ENCODE peak calls at places on chromosomes 2 and 18, in ten cellular contexts. One of them, this sample, is unnamed.
A peak's percentile ranks its signal among the peaks of the same experiment; 100 is the strongest.

GRCh38 chr18:3107740-3108151 is 94.8 kb upstream of the LPIN2 start:
- DNase-seq in cardiac fibroblast: no peak
- DNase-seq in GM10248: no peak
- DNase-seq in NCI-H2081: no peak
- DNase-seq in GM03348: no peak
- DNase-seq in nephron progenitor cell: no peak
- DNase-seq in tibial artery: no peak
- DNase-seq in HS-27A: no peak
- DNase-seq in substantia nigra: no peak
- DNase-seq in hypothalamus: no peak
- DNase-seq in this sample: no peak

GRCh38 chr2:96945011-96945410 is 41.4 kb downstream of the FAM178B start:
- DNase-seq in GM10248: no peak
- DNase-seq in substantia nigra: peak; percentile 39
- DNase-seq in nephron progenitor cell: no peak
- DNase-seq in GM03348: no peak
- DNase-seq in hypothalamus: no peak
- DNase-seq in NCI-H2081: peak; percentile 40
- DNase-seq in tibial artery: no peak
- DNase-seq in HS-27A: no peak
- DNase-seq in cardiac fibroblast: no peak
- DNase-seq in this sample: no peak

GRCh38 chr2:14773696-14774095 is 141.2 kb downstream of the LRATD1 start:
- DNase-seq in hypothalamus: no peak
- DNase-seq in GM03348: no peak
- DNase-seq in HS-27A: no peak
- DNase-seq in GM10248: no peak
- DNase-seq in nephron progenitor cell: no peak
- DNase-seq in cardiac fibroblast: no peak
- DNase-seq in NCI-H2081: no peak
- DNase-seq in tibial artery: no peak
- DNase-seq in substantia nigra: no peak
- DNase-seq in this sample: no peak

GRCh38 chr2:72953528-72953927 is 36.2 kb downstream of the EMX1 start:
- DNase-seq in GM10248: no peak
- DNase-seq in tibial artery: no peak
- DNase-seq in GM03348: no peak
- DNase-seq in hypothalamus: no peak
- DNase-seq in HS-27A: no peak
- DNase-seq in nephron progenitor cell: no peak
- DNase-seq in cardiac fibroblast: no peak
- DNase-seq in substantia nigra: no peak
- DNase-seq in NCI-H2081: no peak
- DNase-seq in this sample: no peak

GRCh38 chr2:147030966-147031760 is 813.7 kb upstream of the ACVR2A start:
- DNase-seq in NCI-H2081: no peak
- DNase-seq in tibial artery: no peak
- DNase-seq in cardiac fibroblast: peak; percentile 50
- DNase-seq in GM03348: no peak
- DNase-seq in hypothalamus: no peak
- DNase-seq in HS-27A: no peak
- DNase-seq in nephron progenitor cell: no peak
- DNase-seq in substantia nigra: no peak
- DNase-seq in GM10248: no peak
- DNase-seq in this sample: peak; percentile 10

GRCh38 chr2:12990523-12990922 is 273.8 kb downstream of the TRIB2 start:
- DNase-seq in nephron progenitor cell: no peak
- DNase-seq in GM03348: no peak
- DNase-seq in NCI-H2081: no peak
- DNase-seq in hypothalamus: no peak
- DNase-seq in GM10248: no peak
- DNase-seq in HS-27A: no peak
- DNase-seq in substantia nigra: no peak
- DNase-seq in tibial artery: no peak
- DNase-seq in cardiac fibroblast: peak; percentile 28
- DNase-seq in this sample: no peak

GRCh38 chr2:60303685-60304084 is 249.8 kb downstream of the BCL11A start:
- DNase-seq in nephron progenitor cell: no peak
- DNase-seq in cardiac fibroblast: no peak
- DNase-seq in substantia nigra: no peak
- DNase-seq in tibial artery: no peak
- DNase-seq in GM03348: no peak
- DNase-seq in NCI-H2081: no peak
- DNase-seq in HS-27A: no peak
- DNase-seq in GM10248: no peak
- DNase-seq in hypothalamus: no peak
- DNase-seq in this sample: no peak

GRCh38 chr2:241686322-241686648 is 330 bp downstream of the DTYMK start:
- DNase-seq in substantia nigra: no peak
- DNase-seq in GM10248: no peak
- DNase-seq in GM03348: no peak
- DNase-seq in NCI-H2081: no peak
- DNase-seq in hypothalamus: no peak
- DNase-seq in HS-27A: no peak
- DNase-seq in cardiac fibroblast: no peak
- DNase-seq in nephron progenitor cell: no peak
- DNase-seq in tibial artery: no peak
- DNase-seq in this sample: no peak

GRCh38 chr2:104901037-104901851 is 47.3 kb downstream of the POU3F3 start:
- DNase-seq in NCI-H2081: no peak
- DNase-seq in nephron progenitor cell: peak; percentile 20
- DNase-seq in tibial artery: no peak
- DNase-seq in GM10248: no peak
- DNase-seq in cardiac fibroblast: no peak
- DNase-seq in substantia nigra: no peak
- DNase-seq in hypothalamus: no peak
- DNase-seq in GM03348: no peak
- DNase-seq in HS-27A: no peak
- DNase-seq in this sample: no peak

GRCh38 chr18:4074647-4075046 is 380.5 kb downstream of the DLGAP1 start:
- DNase-seq in tibial artery: no peak
- DNase-seq in NCI-H2081: no peak
- DNase-seq in cardiac fibroblast: no peak
- DNase-seq in nephron progenitor cell: no peak
- DNase-seq in GM03348: no peak
- DNase-seq in GM10248: no peak
- DNase-seq in hypothalamus: no peak
- DNase-seq in substantia nigra: no peak
- DNase-seq in HS-27A: no peak
- DNase-seq in this sample: no peak

GRCh38 chr2:119293900-119294299 is 70.3 kb downstream of the STEAP3 start:
- DNase-seq in hypothalamus: no peak
- DNase-seq in cardiac fibroblast: no peak
- DNase-seq in tibial artery: no peak
- DNase-seq in NCI-H2081: no peak
- DNase-seq in substantia nigra: no peak
- DNase-seq in nephron progenitor cell: no peak
- DNase-seq in GM10248: no peak
- DNase-seq in HS-27A: no peak
- DNase-seq in GM03348: no peak
- DNase-seq in this sample: no peak

GRCh38 chr2:207467716-207468347 is 61.9 kb upstream of the CREB1 start:
- DNase-seq in tibial artery: no peak
- DNase-seq in cardiac fibroblast: peak; percentile 88
- DNase-seq in hypothalamus: no peak
- DNase-seq in GM03348: peak; percentile 80
- DNase-seq in GM10248: peak; percentile 23
- DNase-seq in substantia nigra: no peak
- DNase-seq in NCI-H2081: no peak
- DNase-seq in HS-27A: peak; percentile 35
- DNase-seq in nephron progenitor cell: no peak
- DNase-seq in this sample: peak; percentile 73

GRCh38 chr2:10288606-10289005 is 14.1 kb upstream of the HPCAL1 start:
- DNase-seq in GM03348: no peak
- DNase-seq in HS-27A: no peak
- DNase-seq in cardiac fibroblast: no peak
- DNase-seq in NCI-H2081: no peak
- DNase-seq in GM10248: no peak
- DNase-seq in substantia nigra: no peak
- DNase-seq in hypothalamus: no peak
- DNase-seq in nephron progenitor cell: no peak
- DNase-seq in tibial artery: no peak
- DNase-seq in this sample: no peak

GRCh38 chr2:134466141-134466540 is 212.3 kb downstream of the MGAT5 start:
- DNase-seq in hypothalamus: no peak
- DNase-seq in tibial artery: peak; percentile 17
- DNase-seq in HS-27A: no peak
- DNase-seq in GM03348: no peak
- DNase-seq in cardiac fibroblast: peak; percentile 16
- DNase-seq in substantia nigra: no peak
- DNase-seq in nephron progenitor cell: no peak
- DNase-seq in NCI-H2081: peak; percentile 44
- DNase-seq in GM10248: no peak
- DNase-seq in this sample: no peak

This sample was measured in AG20443.